ENCODE peak calls at places on chromosomes 4 and X, in four cellular contexts. L, F, S and E are unnamed samples.

GRCh38 chr4:85544751-85545150 is 69.8 kb downstream of the ARHGAP24 start:
- DNase-seq in S (no peak), F (no peak), L (no peak), E (no peak)

GRCh38 chrX:132568291-132568690 is 79.5 kb upstream of the MBNL3 start:
- DNase-seq in F (no peak), S (no peak), L (no peak), E (no peak)

GRCh38 chrX:154068560-154068959 is 29.0 kb downstream of the MECP2 start:
- DNase-seq in L (no peak), S (no peak), F (no peak), E (no peak)

GRCh38 chr4:4772534-4772933 is 86.9 kb upstream of the MSX1 start:
- DNase-seq in S (no peak), F (no peak), L (no peak), E (no peak)

GRCh38 chr4:42627887-42628646 is 28.8 kb downstream of the ATP8A1 start:
- DNase-seq in F (no peak), L (no peak), S (no peak), E (peak; percentile 97)

GRCh38 chrX:105648732-105649131 is 173.6 kb upstream of the NRK start:
- DNase-seq in L (no peak), F (no peak), S (no peak), E (no peak)

GRCh38 chr4:140673729-140674128 is 82.5 kb downstream of the TBC1D9 start:
- DNase-seq in L (no peak), S (no peak), F (peak; percentile 87), E (no peak)

GRCh38 chrX:136711147-136711546 is 63.2 kb downstream of the CD40LG start:
- DNase-seq in F (peak; percentile 36), L (peak; percentile 7), S (no peak), E (no peak)

GRCh38 chrX:46965125-46965758 is 53.0 kb downstream of the JADE3 start:
- DNase-seq in L (no peak), F (peak; percentile 73), S (no peak), E (no peak)

GRCh38 chr4:7843831-7844230 is 95.8 kb downstream of the AFAP1 start:
- DNase-seq in F (no peak), L (no peak), S (no peak), E (no peak)
- TF ChIP-seq CHD1 in F (no peak), L (no peak), S (no peak), E (no peak)

GRCh38 chr4:181008164-181008563 is 1235.0 kb upstream of the TENM3 start:
- DNase-seq in L (no peak), F (no peak), S (no peak), E (no peak)
- TF ChIP-seq CHD1 in L (no peak), F (no peak), S (no peak), E (no peak)

GRCh38 chr4:147122697-147123472 is 177.2 kb upstream of the TTC29 start:
- DNase-seq in S (no peak), L (no peak), F (peak; percentile 52), E (no peak)
- TF ChIP-seq CHD1 in S (no peak), L (no peak), F (no peak), E (no peak)

GRCh38 chrX:78064152-78064551 is 39.9 kb upstream of the PGK1 start:
- DNase-seq in S (no peak), L (no peak), F (no peak), E (no peak)

GRCh38 chrX:78063687-78064086 is 40.4 kb upstream of the PGK1 start:
- DNase-seq in L (no peak), S (no peak), F (no peak), E (no peak)

DNA sequence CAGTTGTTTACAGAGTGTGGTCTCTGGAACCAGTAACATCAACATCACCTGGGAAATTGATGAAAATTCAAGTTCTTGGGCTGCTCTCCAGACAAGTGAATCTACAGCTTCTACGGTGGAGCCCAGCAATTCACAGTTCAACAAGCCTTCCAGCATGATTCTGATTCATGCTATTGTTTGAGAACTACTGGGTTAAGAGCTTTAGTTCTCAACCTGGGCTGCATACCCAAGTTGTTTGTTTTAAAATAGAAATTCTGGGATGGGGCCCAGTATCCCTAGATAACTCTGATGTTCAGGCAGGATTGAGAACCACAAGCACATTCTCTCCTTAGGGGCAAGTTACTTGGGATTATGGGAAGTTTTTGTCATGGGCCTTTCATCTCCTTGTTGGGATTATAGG is 37.9 kb upstream of the PGK1 start:
- DNase-seq in S (no peak), F (peak; percentile 76), L (no peak), E (no peak)
- TF ChIP-seq CHD1 in S (no peak), F (no peak), L (no peak), E (no peak)

GRCh38 chr4:51855751-51856150 is 12.8 kb downstream of the DCUN1D4 start:
- DNase-seq in L (no peak), S (no peak), F (no peak), E (no peak)

GRCh38 chr4:51859476-51860032 is 16.6 kb downstream of the DCUN1D4 start:
- DNase-seq in S (no peak), L (no peak), F (no peak), E (no peak)

GRCh38 chr4:51862199-51862598 is 19.2 kb downstream of the DCUN1D4 start:
- DNase-seq in L (no peak), S (no peak), F (no peak), E (no peak)

GRCh38 chr4:51855270-51855669 is 12.3 kb downstream of the DCUN1D4 start:
- DNase-seq in F (no peak), L (no peak), S (no peak), E (no peak)

DNA sequence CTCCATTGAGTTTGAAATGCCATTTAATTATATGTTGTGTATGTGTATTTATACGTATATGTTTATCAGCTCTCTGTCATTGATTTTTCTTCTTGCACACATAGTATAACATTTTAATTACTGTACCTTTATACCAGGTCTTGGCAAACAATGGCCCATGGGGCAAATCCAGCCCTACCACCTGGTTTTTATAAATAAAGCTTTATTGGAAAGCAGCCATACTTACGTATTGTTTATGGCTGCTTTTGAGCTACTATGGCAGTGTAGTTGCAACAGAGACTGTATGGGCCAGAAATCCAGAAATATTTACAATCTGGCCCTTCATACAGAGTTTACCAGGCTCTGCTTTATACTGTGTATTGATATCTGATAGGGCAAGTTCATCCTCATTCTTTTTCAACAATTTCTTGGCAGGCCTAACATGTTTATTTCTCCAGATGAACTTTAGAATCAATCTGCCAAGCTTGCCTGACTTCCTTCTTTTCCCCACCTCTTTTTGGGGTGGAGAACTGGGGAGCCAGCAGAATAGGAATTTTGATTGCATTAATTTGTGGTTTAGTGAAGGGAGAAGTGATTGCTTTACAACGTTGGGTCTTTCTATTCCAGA is 15.8 kb downstream of the DCUN1D4 start:
- DNase-seq in L (no peak), F (peak; percentile 43), S (no peak), E (no peak)
- TF ChIP-seq CHD1 in L (no peak), F (no peak), S (no peak), E (no peak)

GRCh38 chr4:144667500-144667899 is 21.5 kb downstream of the HHIP start:
- DNase-seq in S (no peak), F (no peak), L (no peak), E (no peak)
- TF ChIP-seq CHD1 in S (no peak), F (no peak), L (no peak), E (no peak)

DNA sequence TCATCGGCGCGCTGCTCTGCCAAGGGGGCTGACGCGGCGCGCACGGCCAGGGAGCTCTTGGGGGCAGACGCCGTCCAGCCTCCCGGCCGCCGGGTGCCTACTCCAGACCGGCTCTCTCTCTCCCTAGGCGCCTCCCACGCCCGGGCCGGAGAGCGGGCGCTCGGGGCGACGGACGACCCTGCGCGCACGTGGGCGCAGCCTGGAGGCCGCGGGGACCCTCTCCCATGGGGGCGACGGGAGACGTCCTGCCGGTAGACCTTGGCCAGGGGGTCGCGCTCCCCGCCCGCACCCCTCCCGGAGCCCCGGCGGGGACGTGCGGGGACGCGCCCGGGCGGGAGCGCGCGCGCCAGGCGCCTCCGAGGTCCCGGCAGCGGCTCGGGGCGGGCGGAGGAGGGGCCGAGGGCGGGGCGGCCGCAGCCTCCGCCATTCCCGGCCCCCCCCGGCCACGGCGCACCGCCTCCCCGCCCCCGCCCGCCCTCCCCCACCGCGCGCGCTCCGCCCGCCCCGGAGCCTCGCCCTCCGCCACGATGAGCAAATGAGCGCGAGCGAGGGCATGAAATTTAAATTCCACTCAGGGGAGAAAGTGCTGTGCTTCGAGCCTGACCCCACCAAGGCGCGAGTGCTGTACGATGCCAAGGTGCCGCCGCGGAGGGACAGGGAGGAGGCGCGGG is at the start of gene MSL3:
- DNase-seq in S (peak; percentile 57), F (peak; percentile 61), L (peak; percentile 89), E (no peak)
- TF ChIP-seq CHD1 in S (no peak), F (no peak), L (no peak), E (no peak)

GRCh38 chr4:3344596-3344995 is 51.8 kb downstream of the RGS12 start:
- DNase-seq in L (no peak), F (no peak), S (no peak), E (no peak)

GRCh38 chr4:3345384-3345783 is 52.6 kb downstream of the RGS12 start:
- DNase-seq in F (no peak), S (no peak), L (no peak), E (no peak)

GRCh38 chr4:3347871-3348270 is 55.0 kb downstream of the RGS12 start:
- DNase-seq in L (no peak), F (no peak), S (no peak), E (no peak)

GRCh38 chr4:3344104-3344503 is 51.3 kb downstream of the RGS12 start:
- DNase-seq in S (no peak), F (no peak), L (no peak), E (no peak)

DNA sequence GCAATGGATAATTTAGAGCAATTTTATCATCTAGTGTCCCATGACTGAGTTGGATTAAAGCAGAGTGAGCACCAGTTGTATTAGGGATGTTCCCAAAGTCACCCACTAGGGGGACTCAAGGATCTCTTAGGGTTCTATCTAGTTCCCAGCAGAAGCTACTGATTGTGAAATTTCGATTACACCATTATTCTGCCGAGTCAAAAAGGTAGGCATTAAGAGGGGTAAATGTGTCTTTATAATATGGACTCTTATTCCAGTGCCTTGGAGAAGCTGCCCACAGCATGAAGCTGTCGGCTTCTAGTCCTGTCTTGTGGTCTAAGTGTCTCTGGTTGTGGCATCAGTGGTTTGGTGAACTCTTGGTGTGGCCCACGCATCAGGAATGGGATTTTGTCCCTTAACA is 53.3 kb downstream of the RGS12 start:
- DNase-seq in L (peak; percentile 73), S (no peak), F (peak; percentile 84), E (peak; percentile 30)
- TF ChIP-seq CHD1 in L (no peak), S (no peak), F (no peak), E (no peak)

DNA sequence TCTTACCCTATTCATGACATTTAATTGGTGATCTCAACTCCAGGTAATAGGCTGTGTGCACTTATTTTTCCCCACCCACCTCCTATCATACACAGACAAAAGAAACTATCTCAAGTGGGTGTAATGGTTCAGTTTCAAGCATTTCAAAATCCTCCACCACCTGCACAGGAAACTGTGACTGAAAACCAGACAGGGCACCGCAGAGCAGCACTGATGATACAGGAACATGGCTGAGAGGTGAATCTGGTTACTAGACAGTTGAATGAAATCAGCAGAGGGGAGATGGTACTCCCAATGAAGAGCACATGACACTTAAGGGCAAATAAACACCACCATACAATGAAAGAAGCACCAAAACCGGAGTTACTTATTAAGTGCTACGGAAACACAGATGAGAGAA is 78.4 kb downstream of the CAMK2D start:
- DNase-seq in S (no peak), F (no peak), L (no peak), E (peak; percentile 88)
- TF ChIP-seq CHD1 in S (no peak), F (no peak), L (no peak), E (no peak)